ENCODE peak calls at places on chromosomes 7 and 10, in eight cellular contexts. L, A, X, Y, W, G, T and Q are unnamed samples.

GRCh38 chr10:733086-733485 is 43.6 kb upstream of the DIP2C start:
- DNase-seq in Y (no peak), X (no peak), T (no peak), W (no peak), L (no peak), A (no peak), G (no peak), Q (no peak)

GRCh38 chr10:91901784-91902677 is 7.3 kb downstream of the FGFBP3 start:
- DNase-seq in W (peak; percentile 96), A (peak; percentile 81), L (no peak), G (peak; percentile 32), Y (no peak), X (peak; percentile 97), T (no peak), Q (peak; percentile 71)

GRCh38 chr7:105734233-105734632 is 142.2 kb downstream of the ATXN7L1 start:
- DNase-seq in Y (no peak), T (no peak), W (no peak), L (no peak), A (no peak), X (peak; percentile 7), G (no peak), Q (no peak)

GRCh38 chr7:20158684-20159083 is 58.5 kb downstream of the MACC1 start:
- DNase-seq in W (peak; percentile 65), L (no peak), G (no peak), T (no peak), X (peak; percentile 36), A (peak; percentile 32), Y (no peak), Q (no peak)

GRCh38 chr10:67788028-67788886 is 49.7 kb downstream of the DNAJC12 start:
- DNase-seq in L (peak; percentile 88), A (no peak), G (peak; percentile 81), X (no peak), Y (peak; percentile 51), W (peak; percentile 47), T (peak; percentile 78), Q (no peak)

GRCh38 chr7:44793919-44794715 is 2.4 kb upstream of the PPIA start:
- DNase-seq in L (no peak), Y (no peak), X (peak; percentile 33), W (no peak), G (no peak), A (peak; percentile 26), T (no peak), Q (no peak)

GRCh38 chr10:112335104-112335840 is 38.6 kb upstream of the ACSL5 start:
- DNase-seq in G (peak; percentile 34), X (peak; percentile 27), A (peak; percentile 44), Y (no peak), W (peak; percentile 53), L (no peak), T (no peak), Q (no peak)

GRCh38 chr10:122277737-122278136 is 6.6 kb downstream of the BTBD16 start:
- DNase-seq in L (no peak), T (no peak), Y (no peak), W (no peak), G (no peak), A (no peak), X (no peak), Q (no peak)

GRCh38 chr7:108146070-108146842 is 16.1 kb upstream of the LAMB4 start:
- DNase-seq in L (no peak), G (peak; percentile 75), A (peak; percentile 80), W (peak; percentile 95), T (peak; percentile 85), Y (peak; percentile 53), X (peak; percentile 86), Q (peak; percentile 47)

GRCh38 chr7:96826089-96826488 is 116.4 kb upstream of the SEM1 start:
- DNase-seq in L (no peak), A (no peak), W (no peak), Y (no peak), G (no peak), T (no peak), X (no peak), Q (no peak)

GRCh38 chr7:46534593-46535271 is 613.7 kb upstream of the IGFBP3 start:
- DNase-seq in X (peak; percentile 93), L (no peak), G (peak; percentile 36), A (peak; percentile 36), Y (no peak), T (peak; percentile 58), W (peak; percentile 97), Q (no peak)

GRCh38 chr10:22427890-22428571 is 82.7 kb downstream of the SPAG6 start:
- DNase-seq in W (peak; percentile 72), X (peak; percentile 90), A (peak; percentile 95), T (no peak), L (no peak), G (no peak), Y (no peak), Q (peak; percentile 87)

GRCh38 chr7:867406-868188 is 8.8 kb upstream of the GET4 start:
- DNase-seq in L (peak; percentile 73), T (no peak), G (peak; percentile 90), W (peak; percentile 34), A (peak; percentile 83), Y (peak; percentile 72), X (peak; percentile 54), Q (no peak)

GRCh38 chr7:72751978-72752377 is 76.0 kb downstream of the TYW1B start:
- DNase-seq in T (peak; percentile 48), G (no peak), L (no peak), A (no peak), X (no peak), W (peak; percentile 8), Y (no peak), Q (no peak)

GRCh38 chr7:77481615-77482014 is 55.5 kb upstream of the PTPN12 start:
- DNase-seq in X (no peak), A (no peak), T (no peak), G (peak; percentile 68), Y (no peak), L (no peak), W (no peak), Q (no peak)

GRCh38 chr10:123573236-123574147 is 92.7 kb upstream of the GPR26 start:
- DNase-seq in W (peak; percentile 7), X (no peak), G (peak; percentile 77), Y (no peak), L (no peak), T (peak; percentile 80), A (peak; percentile 9), Q (no peak)

GRCh38 chr7:152588350-152588749 is 87.6 kb downstream of the XRCC2 start:
- DNase-seq in G (no peak), W (peak; percentile 95), Y (no peak), A (peak; percentile 65), T (no peak), X (peak; percentile 53), L (peak; percentile 6), Q (peak; percentile 51)

GRCh38 chr7:522071-522937 is 2.7 kb upstream of the PDGFA start:
- DNase-seq in X (peak; percentile 32), W (peak; percentile 54), L (no peak), T (peak; percentile 68), G (peak; percentile 66), Y (peak; percentile 82), A (peak; percentile 31), Q (no peak)

GRCh38 chr7:2613926-2614613 is 17.7 kb upstream of the TTYH3 start:
- DNase-seq in L (no peak), X (no peak), A (peak; percentile 81), Y (peak; percentile 75), G (no peak), W (peak; percentile 25), T (no peak), Q (peak; percentile 31)

GRCh38 chr7:3063016-3063753 is 19.5 kb upstream of the CARD11 start:
- DNase-seq in A (no peak), G (no peak), Y (no peak), X (no peak), W (no peak), T (no peak), L (peak; percentile 80), Q (no peak)

GRCh38 chr7:46123-46829 is 146.1 kb upstream of the FAM20C start:
- DNase-seq in X (no peak), G (peak; percentile 12), Y (no peak), W (no peak), T (no peak), L (peak; percentile 52), A (no peak), Q (no peak)

GRCh38 chr10:72276421-72277339 is 3.0 kb downstream of the DDIT4 start:
- DNase-seq in G (peak; percentile 68), W (peak; percentile 94), A (peak; percentile 84), T (no peak), X (peak; percentile 73), L (no peak), Y (no peak), Q (no peak)
- H3K4me3 ChIP-seq in G (peak overlapping the region; percentile 79), W (peak overlapping the region; percentile 77), A (peak overlapping the region; percentile 100), T (peak overlapping the region; percentile 96), X (peak overlapping the region; percentile 26), L (peak overlapping the region; percentile 96), Y (peak overlapping the region; percentile 78), Q (peak overlapping the region; percentile 93)

DNA sequence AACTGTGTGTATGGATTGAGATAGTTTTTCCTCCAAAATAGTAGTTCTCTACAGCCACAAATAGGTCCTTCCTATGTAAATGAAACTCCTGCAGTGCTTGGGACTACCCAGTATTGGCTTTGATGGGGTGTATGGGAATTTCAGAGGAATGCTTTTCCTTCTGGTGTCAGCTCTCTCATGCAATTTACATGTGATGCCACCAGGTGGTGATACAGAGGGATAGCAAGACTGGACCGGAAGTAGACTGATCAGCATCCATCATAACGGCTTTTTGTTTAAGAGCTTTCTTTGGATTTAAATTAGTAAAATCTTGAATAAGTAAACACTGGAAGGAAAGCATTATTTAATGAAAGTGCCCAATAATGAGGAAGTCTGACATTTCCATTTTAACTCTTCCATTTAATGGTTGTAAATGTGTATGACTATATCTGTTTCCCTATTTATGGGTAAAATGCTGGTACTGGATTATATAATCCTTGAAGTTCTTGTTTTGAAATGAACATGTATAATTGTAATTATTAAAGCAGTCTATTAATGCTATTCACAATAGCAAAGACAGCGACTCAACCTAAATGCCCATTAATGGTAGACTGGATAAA is 22.7 kb downstream of the DYNC1I1 start:
- DNase-seq in X (peak; percentile 30), Y (no peak), T (peak; percentile 55), L (no peak), A (peak; percentile 27), W (peak; percentile 61), G (no peak), Q (no peak)
- TF ChIP-seq CTCF in X (peak; percentile 36), Y (no peak), T (peak; percentile 65), L (no peak), A (peak; percentile 63), W (peak; percentile 68), G (peak; percentile 40), Q (peak; percentile 53)

GRCh38 chr7:63233881-63234280 is 764.8 kb upstream of the ZNF722 start:
- DNase-seq in X (no peak), W (no peak), A (no peak), Y (no peak), T (no peak), G (no peak), L (no peak), Q (no peak)
- H3K4me3 ChIP-seq in X (no peak overlapping the region), W (no peak overlapping the region), A (no peak overlapping the region), Y (no peak overlapping the region), T (no peak overlapping the region), G (no peak overlapping the region), L (no peak overlapping the region), Q (no peak overlapping the region)

DNA sequence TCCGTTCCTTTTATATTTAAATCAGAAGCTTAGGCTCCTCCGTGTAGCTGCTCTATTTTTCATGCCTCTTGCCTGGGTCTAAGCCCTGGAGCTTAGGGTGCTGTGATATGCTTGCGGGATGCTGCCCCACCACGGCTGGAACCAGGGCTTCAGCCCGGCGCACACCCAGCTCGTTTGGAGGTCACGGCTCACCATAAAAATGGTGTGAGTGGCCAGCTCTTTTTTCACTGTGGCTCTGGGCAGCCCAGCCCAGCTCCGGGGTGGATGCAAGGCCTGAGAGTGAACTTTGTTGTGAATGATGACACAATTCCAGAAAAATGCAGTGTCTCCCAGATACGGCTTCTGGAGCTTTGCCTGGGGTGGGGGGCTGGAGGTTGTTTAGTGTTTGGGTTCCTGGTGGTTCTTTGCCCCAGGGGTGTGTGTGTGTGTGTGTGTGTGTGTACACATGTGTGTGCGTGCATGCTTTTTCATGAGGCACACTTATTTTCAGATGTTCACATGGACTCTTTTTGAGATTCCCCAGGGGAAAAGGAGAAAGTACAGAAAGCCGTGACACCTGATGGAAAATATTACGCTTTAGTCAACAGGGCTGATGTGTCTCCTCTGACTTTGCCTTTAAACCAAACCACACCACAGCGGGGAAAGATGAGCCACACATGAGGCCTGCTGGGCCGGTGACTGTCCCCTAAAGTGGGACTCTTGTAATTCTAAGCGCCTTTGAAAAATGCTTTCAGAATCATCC is 46.2 kb downstream of the GRK5 start:
- DNase-seq in X (peak; percentile 96), L (peak; percentile 65), Y (peak; percentile 83), G (peak; percentile 40), W (peak; percentile 97), T (peak; percentile 40), A (peak; percentile 95), Q (peak; percentile 85)
- TF ChIP-seq CTCF in X (peak; percentile 17), L (no peak), Y (no peak), G (no peak), W (peak; percentile 30), T (no peak), A (peak; percentile 34), Q (peak; percentile 17)